ENCODE peak calls at places on chromosomes 4 and X, in eight cellular contexts. One of them, this sample, is unnamed.

GRCh38 chr4:189974056-189974455 is 33.4 kb downstream of the FRG1 start:
- DNase-seq in DND-41: no peak
- DNase-seq in fibroblast of pulmonary artery: peak
- DNase-seq in prostate gland: no peak
- DNase-seq in neural crest cell: no peak
- DNase-seq in mucosa of descending colon: no peak
- DNase-seq in uterus: no peak
- DNase-seq in CD8-positive, alpha-beta T cell: no peak
- DNase-seq in this sample: no peak

GRCh38 chr4:14943749-14944148 is 58.5 kb upstream of the CPEB2 start:
- DNase-seq in DND-41: no peak
- DNase-seq in fibroblast of pulmonary artery: no peak
- DNase-seq in prostate gland: no peak
- DNase-seq in neural crest cell: no peak
- DNase-seq in mucosa of descending colon: no peak
- DNase-seq in uterus: no peak
- DNase-seq in CD8-positive, alpha-beta T cell: no peak
- DNase-seq in this sample: no peak

GRCh38 chrX:122219735-122220134 is 964.3 kb upstream of the GRIA3 start:
- DNase-seq in DND-41: no peak
- DNase-seq in fibroblast of pulmonary artery: no peak
- DNase-seq in prostate gland: no peak
- DNase-seq in neural crest cell: no peak
- DNase-seq in mucosa of descending colon: no peak
- DNase-seq in uterus: no peak
- DNase-seq in CD8-positive, alpha-beta T cell: no peak
- DNase-seq in this sample: no peak

GRCh38 chr4:56768772-56769171 is 52.7 kb downstream of the SPINK2 start:
- DNase-seq in DND-41: no peak
- DNase-seq in fibroblast of pulmonary artery: no peak
- DNase-seq in prostate gland: no peak
- DNase-seq in neural crest cell: no peak
- DNase-seq in mucosa of descending colon: no peak
- DNase-seq in uterus: no peak
- DNase-seq in CD8-positive, alpha-beta T cell: no peak
- DNase-seq in this sample: no peak

GRCh38 chr4:188867796-188868195 is 728.6 kb downstream of the TRIML1 start:
- DNase-seq in DND-41: no peak
- DNase-seq in fibroblast of pulmonary artery: no peak
- DNase-seq in prostate gland: no peak
- DNase-seq in neural crest cell: no peak
- DNase-seq in mucosa of descending colon: no peak
- DNase-seq in uterus: no peak
- DNase-seq in CD8-positive, alpha-beta T cell: no peak
- DNase-seq in this sample: no peak

GRCh38 chrX:23792861-23793553 is 10.0 kb downstream of the SAT1 start:
- DNase-seq in DND-41: no peak
- DNase-seq in fibroblast of pulmonary artery: no peak
- DNase-seq in prostate gland: no peak
- DNase-seq in neural crest cell: no peak
- DNase-seq in mucosa of descending colon: no peak
- DNase-seq in uterus: no peak
- DNase-seq in CD8-positive, alpha-beta T cell: no peak
- DNase-seq in this sample: no peak

GRCh38 chr4:11585506-11585905 is 156.8 kb upstream of the HS3ST1 start:
- DNase-seq in DND-41: no peak
- DNase-seq in fibroblast of pulmonary artery: peak
- DNase-seq in prostate gland: no peak
- DNase-seq in neural crest cell: no peak
- DNase-seq in mucosa of descending colon: no peak
- DNase-seq in uterus: peak
- DNase-seq in CD8-positive, alpha-beta T cell: no peak
- DNase-seq in this sample: peak

GRCh38 chrX:790031-790430 is 159.4 kb downstream of the SHOX start:
- DNase-seq in DND-41: no peak
- DNase-seq in fibroblast of pulmonary artery: no peak
- DNase-seq in prostate gland: no peak
- DNase-seq in neural crest cell: no peak
- DNase-seq in mucosa of descending colon: no peak
- DNase-seq in uterus: no peak
- DNase-seq in CD8-positive, alpha-beta T cell: no peak
- DNase-seq in this sample: no peak

GRCh38 chrX:117327306-117327705 is 789.3 kb downstream of the KLHL13 start:
- DNase-seq in DND-41: no peak
- DNase-seq in fibroblast of pulmonary artery: no peak
- DNase-seq in prostate gland: no peak
- DNase-seq in neural crest cell: no peak
- DNase-seq in mucosa of descending colon: no peak
- DNase-seq in uterus: no peak
- DNase-seq in CD8-positive, alpha-beta T cell: no peak
- DNase-seq in this sample: no peak

GRCh38 chrX:107117993-107118321 is 665 bp downstream of the RBM41 start:
- DNase-seq in DND-41: no peak
- DNase-seq in fibroblast of pulmonary artery: no peak
- DNase-seq in prostate gland: no peak
- DNase-seq in neural crest cell: no peak
- DNase-seq in mucosa of descending colon: no peak
- DNase-seq in uterus: no peak
- DNase-seq in CD8-positive, alpha-beta T cell: no peak
- DNase-seq in this sample: no peak

GRCh38 chr4:108181704-108182103 is 13.0 kb upstream of the LEF1 start:
- DNase-seq in DND-41: no peak
- DNase-seq in fibroblast of pulmonary artery: no peak
- DNase-seq in prostate gland: no peak
- DNase-seq in neural crest cell: no peak
- DNase-seq in mucosa of descending colon: no peak
- DNase-seq in uterus: no peak
- DNase-seq in CD8-positive, alpha-beta T cell: no peak
- DNase-seq in this sample: no peak
- TF ChIP-seq CTCF in DND-41: no peak
- TF ChIP-seq CTCF in fibroblast of pulmonary artery: no peak
- TF ChIP-seq CTCF in prostate gland: no peak
- TF ChIP-seq CTCF in neural crest cell: peak
- TF ChIP-seq CTCF in mucosa of descending colon: no peak
- TF ChIP-seq CTCF in uterus: no peak
- TF ChIP-seq CTCF in CD8-positive, alpha-beta T cell: peak
- TF ChIP-seq CTCF in this sample: no peak

GRCh38 chrX:54824195-54824594 is 16.6 kb downstream of the MAGED2 start:
- DNase-seq in DND-41: no peak
- DNase-seq in fibroblast of pulmonary artery: no peak
- DNase-seq in prostate gland: no peak
- DNase-seq in neural crest cell: no peak
- DNase-seq in mucosa of descending colon: no peak
- DNase-seq in uterus: no peak
- DNase-seq in CD8-positive, alpha-beta T cell: no peak
- DNase-seq in this sample: no peak
- TF ChIP-seq CTCF in DND-41: no peak
- TF ChIP-seq CTCF in fibroblast of pulmonary artery: no peak
- TF ChIP-seq CTCF in prostate gland: no peak
- TF ChIP-seq CTCF in neural crest cell: no peak
- TF ChIP-seq CTCF in mucosa of descending colon: no peak
- TF ChIP-seq CTCF in uterus: no peak
- TF ChIP-seq CTCF in CD8-positive, alpha-beta T cell: no peak
- TF ChIP-seq CTCF in this sample: no peak

DNA sequence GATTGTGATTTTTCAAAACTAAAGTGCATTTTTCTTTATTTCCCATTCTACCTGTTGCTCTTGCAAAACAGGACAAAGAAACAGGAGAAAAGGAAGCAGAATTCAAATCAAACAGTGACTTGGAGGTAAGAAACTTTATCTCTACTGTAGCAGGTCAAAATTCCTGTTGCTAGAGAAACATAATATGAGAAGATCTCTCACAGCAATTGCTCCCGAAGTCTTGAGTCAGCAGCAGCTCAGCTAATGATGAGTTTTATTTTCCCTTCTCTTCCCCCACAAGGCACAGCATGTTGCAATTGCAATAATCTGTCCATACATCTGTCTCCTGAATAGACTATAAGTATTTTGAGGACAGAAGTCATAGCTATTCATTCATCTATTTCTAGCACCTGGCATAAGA is 112.7 kb downstream of the CLNK start:
- DNase-seq in DND-41: no peak
- DNase-seq in fibroblast of pulmonary artery: no peak
- DNase-seq in prostate gland: no peak
- DNase-seq in neural crest cell: no peak
- DNase-seq in mucosa of descending colon: no peak
- DNase-seq in uterus: no peak
- DNase-seq in CD8-positive, alpha-beta T cell: no peak
- DNase-seq in this sample: no peak
- TF ChIP-seq CTCF in DND-41: no peak
- TF ChIP-seq CTCF in fibroblast of pulmonary artery: no peak
- TF ChIP-seq CTCF in prostate gland: no peak
- TF ChIP-seq CTCF in neural crest cell: no peak
- TF ChIP-seq CTCF in mucosa of descending colon: no peak
- TF ChIP-seq CTCF in uterus: no peak
- TF ChIP-seq CTCF in CD8-positive, alpha-beta T cell: no peak
- TF ChIP-seq CTCF in this sample: no peak

GRCh38 chrX:49877397-49878101 is 1.7 kb upstream of the USP27X start:
- DNase-seq in DND-41: no peak
- DNase-seq in fibroblast of pulmonary artery: no peak
- DNase-seq in prostate gland: no peak
- DNase-seq in neural crest cell: no peak
- DNase-seq in mucosa of descending colon: no peak
- DNase-seq in uterus: no peak
- DNase-seq in CD8-positive, alpha-beta T cell: no peak
- DNase-seq in this sample: peak

GRCh38 chrX:49879656-49880277 is 483 bp downstream of the USP27X start:
- DNase-seq in DND-41: no peak
- DNase-seq in fibroblast of pulmonary artery: no peak
- DNase-seq in prostate gland: no peak
- DNase-seq in neural crest cell: no peak
- DNase-seq in mucosa of descending colon: no peak
- DNase-seq in uterus: no peak
- DNase-seq in CD8-positive, alpha-beta T cell: no peak
- DNase-seq in this sample: no peak

GRCh38 chrX:49878128-49878833 is 1.0 kb upstream of the USP27X start:
- DNase-seq in DND-41: no peak
- DNase-seq in fibroblast of pulmonary artery: no peak
- DNase-seq in prostate gland: no peak
- DNase-seq in neural crest cell: no peak
- DNase-seq in mucosa of descending colon: no peak
- DNase-seq in uterus: no peak
- DNase-seq in CD8-positive, alpha-beta T cell: no peak
- DNase-seq in this sample: no peak

GRCh38 chrX:49878834-49879655 is at the start of gene USP27X:
- DNase-seq in DND-41: no peak
- DNase-seq in fibroblast of pulmonary artery: peak
- DNase-seq in prostate gland: peak
- DNase-seq in neural crest cell: peak
- DNase-seq in mucosa of descending colon: peak
- DNase-seq in uterus: peak
- DNase-seq in CD8-positive, alpha-beta T cell: peak
- DNase-seq in this sample: peak

DNA sequence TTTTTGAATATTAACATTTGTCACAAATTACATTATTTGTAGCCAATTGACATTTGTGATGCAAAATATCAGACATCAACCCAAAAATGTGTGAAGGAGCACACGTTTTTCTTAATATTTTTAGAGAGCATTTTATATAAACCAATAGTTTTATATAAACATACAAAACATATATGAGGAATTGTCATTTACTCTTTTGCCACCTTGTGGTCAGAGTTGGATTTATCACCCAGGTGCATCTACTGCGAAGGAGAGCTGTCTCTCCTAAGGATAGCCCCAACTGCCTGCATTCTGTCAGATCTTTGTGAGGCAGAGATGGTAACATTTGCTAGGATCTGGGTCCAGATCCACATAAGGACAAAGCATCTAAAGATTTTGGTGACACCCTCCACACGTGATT is 2.5 kb upstream of the USP27X start:
- DNase-seq in DND-41: peak
- DNase-seq in fibroblast of pulmonary artery: peak
- DNase-seq in prostate gland: peak
- DNase-seq in neural crest cell: no peak
- DNase-seq in mucosa of descending colon: no peak
- DNase-seq in uterus: no peak
- DNase-seq in CD8-positive, alpha-beta T cell: no peak
- DNase-seq in this sample: peak
- TF ChIP-seq CTCF in DND-41: peak
- TF ChIP-seq CTCF in fibroblast of pulmonary artery: peak
- TF ChIP-seq CTCF in prostate gland: peak
- TF ChIP-seq CTCF in neural crest cell: peak
- TF ChIP-seq CTCF in mucosa of descending colon: no peak
- TF ChIP-seq CTCF in uterus: peak
- TF ChIP-seq CTCF in CD8-positive, alpha-beta T cell: peak
- TF ChIP-seq CTCF in this sample: peak

DNA sequence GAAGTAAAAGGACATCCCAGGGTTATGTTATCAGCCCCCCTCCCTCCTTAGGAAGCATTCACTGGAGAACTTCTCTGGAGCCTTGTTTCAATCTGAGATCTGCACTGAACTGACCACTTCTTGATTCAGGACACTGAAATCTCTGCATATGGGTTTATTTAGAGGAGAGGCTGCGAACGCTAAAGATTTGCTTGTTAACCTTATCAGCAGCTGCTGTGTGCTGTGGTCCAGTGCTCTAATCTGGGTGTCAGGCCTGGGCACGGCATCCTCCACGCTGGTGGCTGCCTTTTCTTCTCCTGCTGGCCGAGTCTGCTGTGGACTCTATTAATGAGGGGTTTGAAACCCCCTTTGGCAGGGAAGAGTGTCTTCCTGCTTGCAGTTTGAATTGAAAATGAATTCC is 1094.7 kb upstream of the TENM3 start:
- DNase-seq in DND-41: no peak
- DNase-seq in fibroblast of pulmonary artery: no peak
- DNase-seq in prostate gland: no peak
- DNase-seq in neural crest cell: no peak
- DNase-seq in mucosa of descending colon: no peak
- DNase-seq in uterus: no peak
- DNase-seq in CD8-positive, alpha-beta T cell: no peak
- DNase-seq in this sample: no peak
- TF ChIP-seq CTCF in DND-41: no peak
- TF ChIP-seq CTCF in fibroblast of pulmonary artery: no peak
- TF ChIP-seq CTCF in prostate gland: no peak
- TF ChIP-seq CTCF in neural crest cell: no peak
- TF ChIP-seq CTCF in mucosa of descending colon: no peak
- TF ChIP-seq CTCF in uterus: no peak
- TF ChIP-seq CTCF in CD8-positive, alpha-beta T cell: no peak
- TF ChIP-seq CTCF in this sample: no peak

DNA sequence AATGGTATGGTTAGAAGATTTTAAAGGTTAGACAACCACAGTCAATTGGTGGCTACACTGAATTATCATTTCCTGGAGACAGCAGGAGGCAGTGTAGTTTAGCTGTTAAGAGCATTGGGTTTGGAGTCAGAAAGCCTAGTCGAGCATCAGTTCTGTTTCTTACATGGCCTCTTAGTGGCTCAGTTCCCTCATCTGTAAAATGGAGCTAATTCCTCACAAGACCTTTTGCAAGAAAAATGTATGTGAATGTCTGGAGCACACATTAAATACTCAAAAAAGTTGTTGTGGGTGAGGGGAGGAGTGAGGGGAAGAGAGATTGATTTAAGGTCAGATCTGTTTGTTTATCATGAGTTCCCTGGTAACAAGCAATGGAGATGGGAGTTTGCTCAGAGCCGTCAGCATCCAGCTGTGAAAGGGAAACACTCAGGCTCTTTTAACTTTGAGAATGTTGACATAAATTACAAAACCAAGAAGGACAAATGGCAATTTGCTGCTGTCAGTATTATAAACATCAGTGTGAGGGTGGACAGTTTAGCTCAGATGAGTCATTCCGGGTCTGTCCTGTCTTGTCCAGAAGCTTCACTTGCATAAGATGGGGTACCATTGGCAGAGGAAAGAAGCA is 98.2 kb upstream of the PGRMC2 start:
- DNase-seq in DND-41: no peak
- DNase-seq in fibroblast of pulmonary artery: peak
- DNase-seq in prostate gland: peak
- DNase-seq in neural crest cell: no peak
- DNase-seq in mucosa of descending colon: no peak
- DNase-seq in uterus: no peak
- DNase-seq in CD8-positive, alpha-beta T cell: no peak
- DNase-seq in this sample: no peak
- TF ChIP-seq CTCF in DND-41: no peak
- TF ChIP-seq CTCF in fibroblast of pulmonary artery: peak
- TF ChIP-seq CTCF in prostate gland: no peak
- TF ChIP-seq CTCF in neural crest cell: no peak
- TF ChIP-seq CTCF in mucosa of descending colon: no peak
- TF ChIP-seq CTCF in uterus: peak
- TF ChIP-seq CTCF in CD8-positive, alpha-beta T cell: no peak
- TF ChIP-seq CTCF in this sample: no peak